ENCODE peak calls at places on chromosome 9, in four cellular contexts. R, Y, I and L are unnamed samples.

GRCh38 chr9:11064853-11065252 is 452.1 kb upstream of the PTPRD start:
- DNase-seq in I (no peak), R (no peak), Y (no peak), L (peak)

GRCh38 chr9:69174645-69175487 is 789 bp downstream of the TJP2 start:
- DNase-seq in Y (no peak), I (no peak), R (peak), L (peak)

GRCh38 chr9:127828262-127829031 is 25.8 kb downstream of the FPGS start:
- DNase-seq in I (peak), R (peak), Y (no peak), L (peak)

GRCh38 chr9:94805585-94805984 is 79.1 kb downstream of the AOPEP start:
- DNase-seq in R (no peak), I (peak), Y (no peak), L (no peak)

GRCh38 chr9:21679432-21679831 is 123.0 kb upstream of the MTAP start:
- DNase-seq in Y (no peak), R (peak), I (no peak), L (no peak)

GRCh38 chr9:13446935-13447334 is 167.4 kb upstream of the MPDZ start:
- DNase-seq in I (no peak), Y (no peak), R (no peak), L (no peak)

GRCh38 chr9:8660383-8660782 is 860.8 kb upstream of the DMAC1 start:
- DNase-seq in R (no peak), I (peak), Y (no peak), L (peak)

GRCh38 chr9:114225534-114226288 is 70.4 kb downstream of the COL27A1 start:
- DNase-seq in I (no peak), Y (no peak), R (no peak), L (no peak)

GRCh38 chr9:129587487-129588262 is 33.2 kb downstream of the C9orf50 start:
- DNase-seq in Y (no peak), R (peak), I (no peak), L (no peak)

GRCh38 chr9:20048985-20049384 is 260.1 kb upstream of the SLC24A2 start:
- DNase-seq in I (no peak), R (no peak), Y (no peak), L (no peak)

GRCh38 chr9:126591083-126591482 is 22.6 kb upstream of the LMX1B start:
- DNase-seq in Y (no peak), I (no peak), R (peak), L (no peak)

GRCh38 chr9:2337131-2337530 is 284.5 kb upstream of the VLDLR start:
- DNase-seq in Y (no peak), I (no peak), R (no peak), L (peak)

GRCh38 chr9:6852243-6852963 is 94.6 kb downstream of the KDM4C start:
- DNase-seq in Y (no peak), I (no peak), R (no peak), L (no peak)

GRCh38 chr9:15513335-15513734 is 2.6 kb upstream of the PSIP1 start:
- DNase-seq in I (no peak), R (peak), Y (no peak), L (peak)

GRCh38 chr9:120413121-120414048 is 166.6 kb downstream of the CDK5RAP2 start:
- DNase-seq in Y (no peak), R (peak), I (no peak), L (peak)

GRCh38 chr9:76403352-76403751 is 9.1 kb upstream of the RFK start:
- DNase-seq in Y (no peak), I (no peak), R (peak), L (peak)

GRCh38 chr9:8871796-8872470 is 1072.4 kb upstream of the DMAC1 start:
- DNase-seq in R (peak), Y (no peak), I (no peak), L (no peak)

GRCh38 chr9:34638138-34638445 is 505 bp upstream of the SIGMAR1 start:
- DNase-seq in I (no peak), R (no peak), Y (no peak), L (no peak)

GRCh38 chr9:34884732-34885131 is 73.4 kb upstream of the PHF24 start:
- DNase-seq in I (no peak), R (no peak), Y (no peak), L (no peak)

GRCh38 chr9:104200456-104200994 is 106.4 kb downstream of the SMC2 start:
- DNase-seq in I (no peak), Y (no peak), R (no peak), L (no peak)

GRCh38 chr9:6960777-6961176 is 203.0 kb downstream of the KDM4C start:
- DNase-seq in Y (no peak), R (no peak), I (no peak), L (no peak)

GRCh38 chr9:128245293-128246151 is 30.3 kb downstream of the GOLGA2 start:
- DNase-seq in R (peak), I (no peak), Y (no peak), L (no peak)

GRCh38 chr9:136060671-136061371 is 34.3 kb downstream of the NACC2 start:
- DNase-seq in Y (no peak), I (no peak), R (no peak), L (no peak)

GRCh38 chr9:35517136-35517535 is 27.2 kb downstream of the RUSC2 start:
- DNase-seq in Y (no peak), R (peak), I (no peak), L (no peak)

GRCh38 chr9:96483733-96484240 is 33.8 kb downstream of the HABP4 start:
- DNase-seq in I (no peak), Y (no peak), R (no peak), L (no peak)

GRCh38 chr9:16964228-16964627 is 93.8 kb upstream of the BNC2 start:
- DNase-seq in I (no peak), Y (no peak), R (peak), L (no peak)

GRCh38 chr9:105503873-105504272 is 54.1 kb upstream of the FKTN start:
- DNase-seq in R (peak), I (no peak), Y (no peak), L (no peak)

GRCh38 chr9:136295537-136296433 is 8.1 kb downstream of the CCDC187 start:
- DNase-seq in R (no peak), Y (no peak), I (no peak), L (no peak)

GRCh38 chr9:77276799-77277198 is 99.5 kb downstream of the VPS13A start:
- DNase-seq in R (peak), Y (no peak), I (no peak), L (no peak)

GRCh38 chr9:133050142-133050541 is 11.6 kb upstream of the CEL start:
- DNase-seq in R (no peak), I (no peak), Y (no peak), L (no peak)